ENCODE peak calls at places on chromosomes 16 and 17, in four cellular contexts. B, Q, M and S are unnamed samples.

GRCh38 chr16:17367932-17368331 is 102.8 kb downstream of the XYLT1 start:
- DNase-seq in B (no peak), Q (no peak), M (no peak), S (no peak)

GRCh38 chr16:49537924-49538455 is 164.4 kb downstream of the C16orf78 start:
- DNase-seq in B (no peak), Q (no peak), M (no peak), S (no peak)

GRCh38 chr16:19137621-19138128 is 23.9 kb downstream of the ITPRIPL2 start:
- DNase-seq in B (no peak), Q (no peak), M (no peak), S (no peak)

GRCh38 chr17:70144260-70144846 is 25.0 kb upstream of the KCNJ2 start:
- DNase-seq in B (no peak), Q (no peak), M (no peak), S (no peak)

GRCh38 chr17:82458885-82459424 is 414 bp downstream of the NARF start:
- DNase-seq in B (no peak), Q (no peak), M (no peak), S (peak)

GRCh38 chr17:40598021-40598927 is 33.0 kb upstream of the CCR7 start:
- DNase-seq in B (no peak), Q (no peak), M (no peak), S (no peak)

GRCh38 chr16:49924078-49924477 is 68.2 kb upstream of the ZNF423 start:
- DNase-seq in B (no peak), Q (no peak), M (no peak), S (no peak)

GRCh38 chr17:78252111-78252634 is 20.7 kb downstream of the TMEM235 start:
- DNase-seq in B (no peak), Q (no peak), M (no peak), S (peak)

GRCh38 chr17:9666461-9667050 is 21.2 kb downstream of the USP43 start:
- DNase-seq in B (no peak), Q (no peak), M (peak), S (no peak)

GRCh38 chr17:27586203-27586701 is 44.7 kb upstream of the LGALS9 start:
- DNase-seq in B (no peak), Q (no peak), M (no peak), S (no peak)

GRCh38 chr16:82156761-82157654 is 13.0 kb downstream of the MPHOSPH6 start:
- DNase-seq in B (no peak), Q (no peak), M (no peak), S (no peak)

GRCh38 chr17:17728550-17729251 is 47.4 kb downstream of the RAI1 start:
- DNase-seq in B (no peak), Q (no peak), M (peak), S (no peak)

GRCh38 chr16:73196670-73197069 is 148.7 kb upstream of the ZFHX3 start:
- DNase-seq in B (peak), Q (peak), M (peak), S (peak)

GRCh38 chr16:56281256-56281805 is 90.0 kb downstream of the GNAO1 start:
- DNase-seq in B (no peak), Q (no peak), M (no peak), S (no peak)

GRCh38 chr17:59266748-59267147 is 46.4 kb downstream of the GDPD1 start:
- DNase-seq in B (no peak), Q (no peak), M (no peak), S (no peak)

GRCh38 chr16:57837305-57838125 is 35.2 kb upstream of the KIFC3 start:
- DNase-seq in B (no peak), Q (no peak), M (no peak), S (no peak)

GRCh38 chr17:40356906-40357861 is 7.4 kb downstream of the GJD3 start:
- DNase-seq in B (peak), Q (no peak), M (no peak), S (no peak)

GRCh38 chr17:29158515-29159275 is 21.5 kb downstream of the MYO18A start:
- DNase-seq in B (no peak), Q (no peak), M (peak), S (peak)

GRCh38 chr17:50638572-50638850 is 3.8 kb downstream of the ABCC3 start:
- DNase-seq in B (no peak), Q (no peak), M (peak), S (peak)

GRCh38 chr16:50520451-50521245 is 27.5 kb upstream of the NKD1 start:
- DNase-seq in B (no peak), Q (no peak), M (no peak), S (no peak)

GRCh38 chr17:4914009-4914408 is 11.1 kb upstream of the CHRNE start:
- DNase-seq in B (no peak), Q (no peak), M (no peak), S (no peak)

GRCh38 chr16:1989826-1990335 is at the start of gene SYNGR3:
- DNase-seq in B (peak), Q (no peak), M (no peak), S (peak)

GRCh38 chr16:82382521-82382920 is 212.5 kb upstream of the MPHOSPH6 start:
- DNase-seq in B (no peak), Q (no peak), M (no peak), S (no peak)

GRCh38 chr16:57498031-57498430 is 11.7 kb upstream of the DOK4 start:
- DNase-seq in B (peak), Q (no peak), M (no peak), S (no peak)

GRCh38 chr16:21302898-21303528 is 24.9 kb upstream of the CRYM start:
- DNase-seq in B (no peak), Q (no peak), M (peak), S (no peak)

GRCh38 chr17:44608732-44609435 is 47.4 kb upstream of the MEIOC start:
- DNase-seq in B (no peak), Q (no peak), M (no peak), S (no peak)

GRCh38 chr16:22018559-22018958 is 10.6 kb downstream of the MOSMO start:
- DNase-seq in B (no peak), Q (no peak), M (no peak), S (no peak)

GRCh38 chr17:79648181-79648831 is 37.5 kb upstream of the RBFOX3 start:
- DNase-seq in B (no peak), Q (no peak), M (no peak), S (no peak)

GRCh38 chr17:57554826-57555635 is 190.1 kb downstream of the CCDC182 start:
- DNase-seq in B (no peak), Q (no peak), M (no peak), S (no peak)

GRCh38 chr17:80945736-80946135 is 45.9 kb upstream of the CHMP6 start:
- DNase-seq in B (peak), Q (no peak), M (no peak), S (no peak)

GRCh38 chr16:57846078-57846697 is 43.9 kb upstream of the KIFC3 start:
- DNase-seq in B (no peak), Q (no peak), M (peak), S (peak)

GRCh38 chr17:13005530-13005929 is 12.3 kb downstream of the ELAC2 start:
- DNase-seq in B (no peak), Q (no peak), M (no peak), S (no peak)

DNA sequence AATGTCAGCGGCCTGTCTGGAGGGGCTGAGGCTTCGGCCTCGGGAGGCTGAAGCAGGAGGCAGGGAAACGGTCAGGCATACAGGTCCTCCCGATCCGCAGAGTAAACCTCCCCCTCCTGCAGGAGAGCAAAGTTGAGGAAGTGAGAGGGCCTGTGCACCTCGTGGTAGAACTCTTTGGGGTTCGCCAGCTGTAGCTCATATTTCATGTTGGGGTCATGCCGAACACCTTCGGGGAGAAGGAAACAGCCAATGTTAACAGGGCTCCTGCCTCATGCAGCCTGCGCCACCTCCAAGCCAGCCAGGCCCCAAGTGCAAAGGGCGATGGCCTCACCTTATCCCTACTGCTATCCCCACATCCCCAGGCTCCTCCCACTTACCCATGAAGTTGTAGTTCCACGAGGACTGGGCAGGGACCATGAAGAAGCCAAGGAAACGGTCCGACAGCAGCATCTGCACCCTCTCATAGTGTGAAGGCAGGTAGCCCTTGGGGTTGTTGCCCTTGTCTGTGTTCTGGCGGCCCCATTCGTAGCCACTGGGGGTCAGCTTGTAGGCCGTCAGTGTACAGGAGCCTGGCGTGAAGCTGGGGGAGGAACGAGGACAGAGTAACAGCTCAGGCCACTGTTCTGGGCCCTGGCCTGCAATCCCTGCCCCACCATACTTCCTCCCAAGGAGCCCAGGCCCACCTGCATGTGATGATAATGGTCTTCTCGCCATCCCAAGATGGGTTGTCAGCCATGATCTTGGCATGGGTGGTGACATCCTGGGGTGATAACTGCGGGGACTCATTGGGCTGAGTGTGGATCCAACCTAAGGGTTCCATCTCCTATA is 1.3 kb upstream of the RILP start:
- DNase-seq in B (peak), Q (no peak), M (no peak), S (peak)
- H3K27ac ChIP-seq in B (peak), Q (peak), M (no peak), S (peak)

GRCh38 chr17:64005734-64006167 is 7.6 kb downstream of the PRR29 start:
- DNase-seq in B (peak), Q (no peak), M (peak), S (no peak)
- H3K4me3 ChIP-seq in B (peak), Q (peak), M (no peak), S (no peak)

GRCh38 chr17:67110619-67111018 is 66.3 kb downstream of the CACNG1 start:
- DNase-seq in B (no peak), Q (no peak), M (no peak), S (no peak)
- H3K27ac ChIP-seq in B (no peak), Q (no peak), M (no peak), S (no peak)

DNA sequence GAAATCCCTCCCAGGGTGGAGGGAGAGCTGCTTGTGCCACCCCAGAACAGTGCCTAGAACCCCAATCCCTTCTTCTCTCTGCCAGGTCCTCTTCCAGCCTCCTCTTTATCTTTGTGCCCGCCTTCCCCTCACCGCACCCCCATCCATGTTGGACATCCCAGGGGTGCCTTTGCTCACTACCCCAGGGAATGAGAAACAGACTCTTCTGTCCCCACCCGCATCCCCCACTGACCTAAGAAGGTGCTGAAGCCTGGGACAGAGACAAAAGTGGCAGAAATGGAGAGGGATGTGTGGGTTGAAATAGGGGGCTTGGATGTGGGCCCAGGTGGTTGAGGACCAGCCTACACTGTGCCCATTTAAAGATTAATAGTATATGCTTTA is 17.0 kb downstream of the ALOX15B start:
- DNase-seq in B (peak), Q (no peak), M (no peak), S (no peak)
- H3K4me3 ChIP-seq in B (no peak), Q (no peak), M (no peak), S (no peak)

GRCh38 chr16:28930652-28931051 is 1.1 kb upstream of the CD19 start:
- DNase-seq in B (no peak), Q (no peak), M (no peak), S (no peak)
- H3K27ac ChIP-seq in B (no peak), Q (no peak), M (no peak), S (no peak)

DNA sequence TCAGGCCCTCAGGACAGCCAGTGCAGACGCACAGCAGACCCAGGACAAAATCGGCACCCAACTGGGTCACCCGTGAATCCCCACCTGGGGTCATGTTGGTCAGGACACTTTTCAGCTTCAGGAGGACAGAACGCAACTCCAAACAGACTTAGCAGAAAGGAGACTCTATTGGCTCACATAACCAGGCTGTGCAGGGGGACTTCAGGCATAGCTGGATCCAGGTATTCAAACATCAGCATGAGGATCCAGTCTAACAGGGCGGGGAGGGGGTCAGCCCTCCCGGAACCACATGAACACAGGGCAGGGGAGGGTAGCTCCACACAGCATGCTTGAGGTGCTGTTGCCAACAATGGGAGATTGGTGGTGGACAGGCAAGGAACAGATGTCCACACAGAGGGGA is 22.0 kb downstream of the ZNF469 start:
- DNase-seq in B (no peak), Q (no peak), M (no peak), S (no peak)
- H3K4me3 ChIP-seq in B (no peak), Q (no peak), M (no peak), S (no peak)